ENCODE peak calls at places on chromosomes 3 and 15, in four cellular contexts. One of them, this sample, is unnamed.

GRCh38 chr3:104437891-104438290 is 928.8 kb upstream of the ALCAM start:
- DNase-seq in PC-3: peak
- DNase-seq in GM18507: no peak
- DNase-seq in stimulated activated naive CD8-positive, alpha-beta T cell treated with anti-CD3 and anti-CD28 coated beads, Interleukin-15, Interleukin-2, amounts not matched to agents 100 U/mL and 50 U/mL, for 24 hours: no peak
- DNase-seq in this sample: peak

GRCh38 chr3:152047465-152047864 is 174.0 kb downstream of the SUCNR1 start:
- DNase-seq in PC-3: peak
- DNase-seq in GM18507: no peak
- DNase-seq in stimulated activated naive CD8-positive, alpha-beta T cell treated with anti-CD3 and anti-CD28 coated beads, Interleukin-15, Interleukin-2, amounts not matched to agents 100 U/mL and 50 U/mL, for 24 hours: no peak
- DNase-seq in this sample: peak

GRCh38 chr15:60568883-60569495 is 90.0 kb upstream of the ICE2 start:
- DNase-seq in PC-3: no peak
- DNase-seq in GM18507: no peak
- DNase-seq in stimulated activated naive CD8-positive, alpha-beta T cell treated with anti-CD3 and anti-CD28 coated beads, Interleukin-15, Interleukin-2, amounts not matched to agents 100 U/mL and 50 U/mL, for 24 hours: no peak
- DNase-seq in this sample: no peak

GRCh38 chr3:9111349-9112265 is 137.8 kb downstream of the SRGAP3 start:
- DNase-seq in PC-3: no peak
- DNase-seq in GM18507: no peak
- DNase-seq in stimulated activated naive CD8-positive, alpha-beta T cell treated with anti-CD3 and anti-CD28 coated beads, Interleukin-15, Interleukin-2, amounts not matched to agents 100 U/mL and 50 U/mL, for 24 hours: peak
- DNase-seq in this sample: no peak

GRCh38 chr3:172853005-172853404 is 102.5 kb downstream of the ECT2 start:
- DNase-seq in PC-3: no peak
- DNase-seq in GM18507: no peak
- DNase-seq in stimulated activated naive CD8-positive, alpha-beta T cell treated with anti-CD3 and anti-CD28 coated beads, Interleukin-15, Interleukin-2, amounts not matched to agents 100 U/mL and 50 U/mL, for 24 hours: no peak
- DNase-seq in this sample: no peak

GRCh38 chr3:36840453-36840921 is 76.1 kb upstream of the DCLK3 start:
- DNase-seq in PC-3: no peak
- DNase-seq in GM18507: no peak
- DNase-seq in stimulated activated naive CD8-positive, alpha-beta T cell treated with anti-CD3 and anti-CD28 coated beads, Interleukin-15, Interleukin-2, amounts not matched to agents 100 U/mL and 50 U/mL, for 24 hours: no peak
- DNase-seq in this sample: no peak

GRCh38 chr15:68227806-68228142 is 1.8 kb downstream of the CLN6 start:
- DNase-seq in PC-3: no peak
- DNase-seq in GM18507: no peak
- DNase-seq in stimulated activated naive CD8-positive, alpha-beta T cell treated with anti-CD3 and anti-CD28 coated beads, Interleukin-15, Interleukin-2, amounts not matched to agents 100 U/mL and 50 U/mL, for 24 hours: no peak
- DNase-seq in this sample: no peak

GRCh38 chr3:132652640-132653270 is 6.9 kb downstream of the ACAD11 start:
- DNase-seq in PC-3: peak
- DNase-seq in GM18507: no peak
- DNase-seq in stimulated activated naive CD8-positive, alpha-beta T cell treated with anti-CD3 and anti-CD28 coated beads, Interleukin-15, Interleukin-2, amounts not matched to agents 100 U/mL and 50 U/mL, for 24 hours: no peak
- DNase-seq in this sample: peak